ENCODE peak calls at places on chromosome 11, in five cellular contexts. One of them, this sample, is unnamed. For H3K9me3 and H3K27me3, the result is how much of the 10 kb centered on the place peaks cover.

GRCh38 chr11:44327730-44328691 is 18.1 kb upstream of the ALX4 start:
- DNase-seq in breast epithelium: no peak
- DNase-seq in IMR-90: no peak
- DNase-seq in body of pancreas: no peak
- DNase-seq in heart right ventricle: no peak
- DNase-seq in this sample: no peak

GRCh38 chr11:69567951-69568808 is 72.8 kb upstream of the CCND1 start:
- DNase-seq in breast epithelium: no peak
- DNase-seq in IMR-90: peak
- DNase-seq in body of pancreas: no peak
- DNase-seq in heart right ventricle: no peak
- DNase-seq in this sample: peak

GRCh38 chr11:9787981-9788521 is 124.2 kb downstream of the SWAP70 start:
- DNase-seq in breast epithelium: no peak
- DNase-seq in IMR-90: peak
- DNase-seq in body of pancreas: no peak
- DNase-seq in heart right ventricle: no peak
- DNase-seq in this sample: peak

GRCh38 chr11:103395612-103396011 is 286.4 kb downstream of the DYNC2H1 start:
- DNase-seq in breast epithelium: no peak
- DNase-seq in IMR-90: peak
- DNase-seq in body of pancreas: no peak
- DNase-seq in heart right ventricle: no peak
- DNase-seq in this sample: peak

GRCh38 chr11:844693-845644 is 2.3 kb downstream of the TSPAN4 start:
- DNase-seq in breast epithelium: peak
- DNase-seq in IMR-90: peak
- DNase-seq in body of pancreas: peak
- DNase-seq in heart right ventricle: peak
- DNase-seq in this sample: no peak

GRCh38 chr11:2365571-2366210 is 11.4 kb upstream of the CD81 start:
- DNase-seq in breast epithelium: no peak
- DNase-seq in IMR-90: no peak
- DNase-seq in body of pancreas: no peak
- DNase-seq in heart right ventricle: no peak
- DNase-seq in this sample: no peak

GRCh38 chr11:129894281-129895125 is 875 bp downstream of the NFRKB start:
- DNase-seq in breast epithelium: no peak
- DNase-seq in IMR-90: peak
- DNase-seq in body of pancreas: no peak
- DNase-seq in heart right ventricle: no peak
- DNase-seq in this sample: peak

GRCh38 chr11:113689711-113690618 is 16.1 kb downstream of the TMPRSS5 start:
- DNase-seq in breast epithelium: no peak
- DNase-seq in IMR-90: no peak
- DNase-seq in body of pancreas: no peak
- DNase-seq in heart right ventricle: no peak
- DNase-seq in this sample: no peak

GRCh38 chr11:86740628-86741488 is 59.5 kb upstream of the PRSS23 start:
- DNase-seq in breast epithelium: no peak
- DNase-seq in IMR-90: peak
- DNase-seq in body of pancreas: peak
- DNase-seq in heart right ventricle: peak
- DNase-seq in this sample: peak

GRCh38 chr11:61964941-61965282 is 2.5 kb downstream of the FTH1 start:
- DNase-seq in breast epithelium: no peak
- DNase-seq in IMR-90: no peak
- DNase-seq in body of pancreas: no peak
- DNase-seq in heart right ventricle: no peak
- DNase-seq in this sample: no peak

GRCh38 chr11:26936109-26936508 is 57.8 kb upstream of the FIBIN start:
- DNase-seq in breast epithelium: no peak
- DNase-seq in IMR-90: no peak
- DNase-seq in body of pancreas: no peak
- DNase-seq in heart right ventricle: no peak
- DNase-seq in this sample: no peak

GRCh38 chr11:103659138-103659734 is 377.2 kb upstream of the DDI1 start:
- DNase-seq in breast epithelium: no peak
- DNase-seq in IMR-90: no peak
- DNase-seq in body of pancreas: no peak
- DNase-seq in heart right ventricle: no peak
- DNase-seq in this sample: peak

GRCh38 chr11:16703795-16704194 is 34.7 kb upstream of the C11orf58 start:
- DNase-seq in breast epithelium: no peak
- DNase-seq in IMR-90: no peak
- DNase-seq in body of pancreas: no peak
- DNase-seq in heart right ventricle: no peak
- DNase-seq in this sample: no peak

GRCh38 chr11:19658344-19658743 is 54.3 kb upstream of the NAV2 start:
- DNase-seq in breast epithelium: no peak
- DNase-seq in IMR-90: no peak
- DNase-seq in body of pancreas: no peak
- DNase-seq in heart right ventricle: no peak
- DNase-seq in this sample: no peak

GRCh38 chr11:110524227-110524626 is 94.5 kb downstream of the FDX1 start:
- DNase-seq in breast epithelium: no peak
- DNase-seq in IMR-90: peak
- DNase-seq in body of pancreas: no peak
- DNase-seq in heart right ventricle: no peak
- DNase-seq in this sample: peak

GRCh38 chr11:106990322-106990721 is 28.0 kb downstream of the GUCY1A2 start:
- DNase-seq in breast epithelium: no peak
- DNase-seq in IMR-90: no peak
- DNase-seq in body of pancreas: no peak
- DNase-seq in heart right ventricle: peak
- DNase-seq in this sample: no peak

GRCh38 chr11:130478881-130479280 is 30.4 kb downstream of the ADAMTS15 start:
- DNase-seq in breast epithelium: no peak
- DNase-seq in IMR-90: peak
- DNase-seq in body of pancreas: no peak
- DNase-seq in heart right ventricle: no peak
- DNase-seq in this sample: no peak

GRCh38 chr11:118691926-118692830 is 12.7 kb upstream of the TREH start:
- DNase-seq in breast epithelium: no peak
- DNase-seq in IMR-90: peak
- DNase-seq in body of pancreas: no peak
- DNase-seq in heart right ventricle: no peak
- DNase-seq in this sample: peak

GRCh38 chr11:33412231-33412630 is 155.1 kb downstream of the HIPK3 start:
- DNase-seq in breast epithelium: no peak
- DNase-seq in IMR-90: no peak
- DNase-seq in body of pancreas: no peak
- DNase-seq in heart right ventricle: no peak
- DNase-seq in this sample: no peak

GRCh38 chr11:102390667-102391449 is 43.8 kb downstream of the BIRC2 start:
- DNase-seq in breast epithelium: peak
- DNase-seq in IMR-90: peak
- DNase-seq in body of pancreas: peak
- DNase-seq in heart right ventricle: peak
- DNase-seq in this sample: peak

GRCh38 chr11:288328-289144 is at the start of gene PGGHG:
- DNase-seq in breast epithelium: peak
- DNase-seq in IMR-90: no peak
- DNase-seq in body of pancreas: peak
- DNase-seq in heart right ventricle: peak
- DNase-seq in this sample: no peak

GRCh38 chr11:126669416-126669815 is 313.9 kb downstream of the ST3GAL4 start:
- DNase-seq in breast epithelium: no peak
- DNase-seq in IMR-90: peak
- DNase-seq in body of pancreas: no peak
- DNase-seq in heart right ventricle: no peak
- DNase-seq in this sample: no peak

GRCh38 chr11:62104816-62105610 is 18.8 kb upstream of the INCENP start:
- DNase-seq in breast epithelium: no peak
- DNase-seq in IMR-90: peak
- DNase-seq in body of pancreas: no peak
- DNase-seq in heart right ventricle: peak
- DNase-seq in this sample: no peak

GRCh38 chr11:70757241-70757640 is 358.9 kb downstream of the CTTN start:
- DNase-seq in breast epithelium: no peak
- DNase-seq in IMR-90: no peak
- DNase-seq in body of pancreas: no peak
- DNase-seq in heart right ventricle: no peak
- DNase-seq in this sample: no peak
- H3K9me3 ChIP-seq in breast epithelium: under half
- H3K9me3 ChIP-seq in IMR-90: under half
- H3K9me3 ChIP-seq in body of pancreas: under half
- H3K9me3 ChIP-seq in heart right ventricle: under half
- H3K9me3 ChIP-seq in this sample: under half

DNA sequence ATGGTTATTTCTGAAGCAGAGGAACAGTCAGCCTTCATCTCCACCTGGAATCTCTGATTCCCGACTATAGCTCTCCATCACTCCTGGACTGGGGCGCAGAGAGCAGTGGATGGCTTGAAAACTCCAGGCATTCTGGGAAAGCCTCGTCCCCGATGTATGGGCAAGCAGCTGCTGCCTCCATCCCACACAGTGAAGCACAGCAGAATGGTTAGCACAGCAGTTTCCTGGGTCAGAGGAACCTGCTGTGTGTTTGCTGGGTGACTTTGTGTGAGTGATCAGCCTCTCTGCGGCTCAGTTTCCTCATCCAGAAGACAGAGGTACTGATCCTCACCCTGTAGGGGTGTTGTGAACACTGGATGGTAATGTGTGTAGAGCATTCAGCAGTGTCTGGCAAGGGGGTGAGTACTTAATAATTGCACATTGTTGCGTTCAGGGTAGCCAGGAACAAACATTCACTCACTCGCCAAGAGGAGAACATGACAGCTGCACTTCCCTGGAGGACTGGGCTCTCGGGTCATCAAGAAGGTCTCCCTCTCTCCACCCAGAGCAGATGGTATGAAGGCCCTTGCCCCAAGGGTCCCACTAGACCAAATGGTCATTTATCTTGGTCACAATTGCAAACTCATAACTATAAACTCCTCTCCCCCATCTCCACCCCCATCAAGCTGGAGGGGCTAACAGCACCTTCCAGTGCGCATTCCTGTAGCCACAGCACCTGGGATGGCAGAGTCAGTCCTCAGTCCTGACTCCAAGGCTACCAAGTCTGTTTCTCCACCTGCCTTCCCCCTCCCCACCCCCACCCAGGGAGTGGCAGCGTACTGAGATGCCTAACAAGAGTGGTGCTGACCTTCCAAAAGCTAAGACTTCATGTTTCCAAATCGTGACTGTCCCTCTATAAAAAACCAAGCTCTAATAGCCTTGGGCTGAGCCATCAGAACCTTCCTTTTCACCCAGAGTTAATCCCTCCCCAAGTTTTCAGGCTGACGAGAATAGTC is 1.5 kb upstream of the CHST1 start:
- DNase-seq in breast epithelium: peak
- DNase-seq in IMR-90: no peak
- DNase-seq in body of pancreas: no peak
- DNase-seq in heart right ventricle: no peak
- DNase-seq in this sample: no peak
- H3K27me3 ChIP-seq in breast epithelium: under half
- H3K27me3 ChIP-seq in IMR-90: half or more
- H3K27me3 ChIP-seq in body of pancreas: under half
- H3K27me3 ChIP-seq in heart right ventricle: half or more
- H3K27me3 ChIP-seq in this sample: under half

GRCh38 chr11:125338886-125339811 is 156.9 kb downstream of the FEZ1 start:
- DNase-seq in breast epithelium: no peak
- DNase-seq in IMR-90: no peak
- DNase-seq in body of pancreas: no peak
- DNase-seq in heart right ventricle: peak
- DNase-seq in this sample: no peak
- H3K27ac ChIP-seq in breast epithelium: no peak
- H3K27ac ChIP-seq in IMR-90: no peak
- H3K27ac ChIP-seq in body of pancreas: peak
- H3K27ac ChIP-seq in heart right ventricle: peak
- H3K27ac ChIP-seq in this sample: no peak

GRCh38 chr11:98143661-98144060 is 877.1 kb upstream of the CNTN5 start:
- DNase-seq in breast epithelium: no peak
- DNase-seq in IMR-90: no peak
- DNase-seq in body of pancreas: no peak
- DNase-seq in heart right ventricle: no peak
- DNase-seq in this sample: no peak
- H3K9me3 ChIP-seq in breast epithelium: under half
- H3K9me3 ChIP-seq in IMR-90: under half
- H3K9me3 ChIP-seq in body of pancreas: under half
- H3K9me3 ChIP-seq in heart right ventricle: under half
- H3K9me3 ChIP-seq in this sample: under half

GRCh38 chr11:120467627-120468026 is 43.9 kb upstream of the GRIK4 start:
- DNase-seq in breast epithelium: no peak
- DNase-seq in IMR-90: peak
- DNase-seq in body of pancreas: no peak
- DNase-seq in heart right ventricle: no peak
- DNase-seq in this sample: peak
- H3K27me3 ChIP-seq in breast epithelium: under half
- H3K27me3 ChIP-seq in IMR-90: under half
- H3K27me3 ChIP-seq in body of pancreas: under half
- H3K27me3 ChIP-seq in heart right ventricle: under half
- H3K27me3 ChIP-seq in this sample: under half

This sample was measured in mammary epithelial cell.